ENCODE peak calls at places on chromosome 11, in six cellular contexts. One of them, this sample, is unnamed.

GRCh38 chr11:35390737-35391682 is 28.3 kb downstream of the SLC1A2 start:
- DNase-seq in activated CD8-positive, alpha-beta memory T cell treated with anti-CD3 and anti-CD28 coated beads, Interleukin-2, amount 10 ng/mL, durations not matched to agents 7 days and 5 days: peak; percentile 63
- DNase-seq in epithelial cell of esophagus: peak; percentile 88
- DNase-seq in HT-29: peak; percentile 66
- DNase-seq in psoas muscle: no peak
- DNase-seq in mesenchymal stem cell: peak; percentile 88
- DNase-seq in this sample: no peak

GRCh38 chr11:7892751-7893356 is 38.2 kb downstream of the OR10A6 start:
- DNase-seq in epithelial cell of esophagus: peak; percentile 66
- DNase-seq in mesenchymal stem cell: peak; percentile 72
- DNase-seq in psoas muscle: no peak
- DNase-seq in activated CD8-positive, alpha-beta memory T cell treated with anti-CD3 and anti-CD28 coated beads, Interleukin-2, amount 10 ng/mL, durations not matched to agents 7 days and 5 days: no peak
- DNase-seq in HT-29: peak; percentile 72
- DNase-seq in this sample: no peak

GRCh38 chr11:123357990-123358827 is 71.9 kb upstream of the GRAMD1B start:
- DNase-seq in epithelial cell of esophagus: peak; percentile 16
- DNase-seq in HT-29: no peak
- DNase-seq in mesenchymal stem cell: peak; percentile 8
- DNase-seq in psoas muscle: peak; percentile 56
- DNase-seq in activated CD8-positive, alpha-beta memory T cell treated with anti-CD3 and anti-CD28 coated beads, Interleukin-2, amount 10 ng/mL, durations not matched to agents 7 days and 5 days: peak; percentile 76
- DNase-seq in this sample: no peak

GRCh38 chr11:62612366-62613274 is at the start of the genes EML3 and ROM1:
- DNase-seq in psoas muscle: peak; percentile 95
- DNase-seq in mesenchymal stem cell: peak; percentile 81
- DNase-seq in HT-29: peak; percentile 83
- DNase-seq in epithelial cell of esophagus: peak; percentile 68
- DNase-seq in activated CD8-positive, alpha-beta memory T cell treated with anti-CD3 and anti-CD28 coated beads, Interleukin-2, amount 10 ng/mL, durations not matched to agents 7 days and 5 days: peak; percentile 95
- DNase-seq in this sample: peak; percentile 99

GRCh38 chr11:17631702-17632365 is 84.8 kb downstream of the OTOG start:
- DNase-seq in epithelial cell of esophagus: no peak
- DNase-seq in HT-29: no peak
- DNase-seq in activated CD8-positive, alpha-beta memory T cell treated with anti-CD3 and anti-CD28 coated beads, Interleukin-2, amount 10 ng/mL, durations not matched to agents 7 days and 5 days: no peak
- DNase-seq in mesenchymal stem cell: no peak
- DNase-seq in psoas muscle: no peak
- DNase-seq in this sample: no peak

GRCh38 chr11:34261820-34262219 is 96.0 kb downstream of the ABTB2 start:
- DNase-seq in psoas muscle: no peak
- DNase-seq in epithelial cell of esophagus: no peak
- DNase-seq in activated CD8-positive, alpha-beta memory T cell treated with anti-CD3 and anti-CD28 coated beads, Interleukin-2, amount 10 ng/mL, durations not matched to agents 7 days and 5 days: no peak
- DNase-seq in HT-29: no peak
- DNase-seq in mesenchymal stem cell: no peak
- DNase-seq in this sample: no peak

GRCh38 chr11:75728992-75729391 is 11.4 kb downstream of the MOGAT2 start:
- DNase-seq in activated CD8-positive, alpha-beta memory T cell treated with anti-CD3 and anti-CD28 coated beads, Interleukin-2, amount 10 ng/mL, durations not matched to agents 7 days and 5 days: no peak
- DNase-seq in epithelial cell of esophagus: no peak
- DNase-seq in mesenchymal stem cell: no peak
- DNase-seq in psoas muscle: no peak
- DNase-seq in HT-29: no peak
- DNase-seq in this sample: no peak

GRCh38 chr11:89176938-89177337 is 737 bp upstream of the TYR start:
- DNase-seq in activated CD8-positive, alpha-beta memory T cell treated with anti-CD3 and anti-CD28 coated beads, Interleukin-2, amount 10 ng/mL, durations not matched to agents 7 days and 5 days: no peak
- DNase-seq in epithelial cell of esophagus: no peak
- DNase-seq in psoas muscle: no peak
- DNase-seq in mesenchymal stem cell: no peak
- DNase-seq in HT-29: no peak
- DNase-seq in this sample: no peak

GRCh38 chr11:12279672-12280108 is 97.7 kb upstream of the PARVA start:
- DNase-seq in HT-29: no peak
- DNase-seq in activated CD8-positive, alpha-beta memory T cell treated with anti-CD3 and anti-CD28 coated beads, Interleukin-2, amount 10 ng/mL, durations not matched to agents 7 days and 5 days: no peak
- DNase-seq in epithelial cell of esophagus: no peak
- DNase-seq in mesenchymal stem cell: no peak
- DNase-seq in psoas muscle: no peak
- DNase-seq in this sample: peak; percentile 34

GRCh38 chr11:72568861-72569260 is 105.4 kb downstream of the PDE2A start:
- DNase-seq in psoas muscle: no peak
- DNase-seq in HT-29: no peak
- DNase-seq in epithelial cell of esophagus: peak; percentile 57
- DNase-seq in mesenchymal stem cell: peak; percentile 6
- DNase-seq in activated CD8-positive, alpha-beta memory T cell treated with anti-CD3 and anti-CD28 coated beads, Interleukin-2, amount 10 ng/mL, durations not matched to agents 7 days and 5 days: no peak
- DNase-seq in this sample: no peak

GRCh38 chr11:3126207-3126865 is 38.8 kb downstream of the OSBPL5 start:
- DNase-seq in mesenchymal stem cell: no peak
- DNase-seq in epithelial cell of esophagus: peak; percentile 42
- DNase-seq in HT-29: peak; percentile 97
- DNase-seq in activated CD8-positive, alpha-beta memory T cell treated with anti-CD3 and anti-CD28 coated beads, Interleukin-2, amount 10 ng/mL, durations not matched to agents 7 days and 5 days: no peak
- DNase-seq in psoas muscle: peak; percentile 69
- DNase-seq in this sample: peak; percentile 49

GRCh38 chr11:72595292-72595684 is 78.9 kb downstream of the PDE2A start:
- DNase-seq in mesenchymal stem cell: no peak
- DNase-seq in psoas muscle: no peak
- DNase-seq in activated CD8-positive, alpha-beta memory T cell treated with anti-CD3 and anti-CD28 coated beads, Interleukin-2, amount 10 ng/mL, durations not matched to agents 7 days and 5 days: no peak
- DNase-seq in HT-29: no peak
- DNase-seq in epithelial cell of esophagus: no peak
- DNase-seq in this sample: no peak

GRCh38 chr11:94550513-94550912 is 6.8 kb downstream of the FUT4 start:
- DNase-seq in mesenchymal stem cell: no peak
- DNase-seq in HT-29: peak; percentile 36
- DNase-seq in epithelial cell of esophagus: no peak
- DNase-seq in psoas muscle: no peak
- DNase-seq in activated CD8-positive, alpha-beta memory T cell treated with anti-CD3 and anti-CD28 coated beads, Interleukin-2, amount 10 ng/mL, durations not matched to agents 7 days and 5 days: no peak
- DNase-seq in this sample: no peak

GRCh38 chr11:16505481-16505880 is 149.1 kb upstream of the SOX6 start:
- DNase-seq in activated CD8-positive, alpha-beta memory T cell treated with anti-CD3 and anti-CD28 coated beads, Interleukin-2, amount 10 ng/mL, durations not matched to agents 7 days and 5 days: no peak
- DNase-seq in psoas muscle: no peak
- DNase-seq in epithelial cell of esophagus: no peak
- DNase-seq in HT-29: no peak
- DNase-seq in mesenchymal stem cell: no peak
- DNase-seq in this sample: no peak

GRCh38 chr11:30285416-30286121 is 37.3 kb upstream of the ARL14EP start:
- DNase-seq in epithelial cell of esophagus: peak; percentile 80
- DNase-seq in mesenchymal stem cell: no peak
- DNase-seq in HT-29: no peak
- DNase-seq in activated CD8-positive, alpha-beta memory T cell treated with anti-CD3 and anti-CD28 coated beads, Interleukin-2, amount 10 ng/mL, durations not matched to agents 7 days and 5 days: no peak
- DNase-seq in psoas muscle: no peak
- DNase-seq in this sample: no peak

GRCh38 chr11:65064847-65065240 is 6.5 kb upstream of the NAALADL1 start:
- DNase-seq in epithelial cell of esophagus: no peak
- DNase-seq in mesenchymal stem cell: no peak
- DNase-seq in activated CD8-positive, alpha-beta memory T cell treated with anti-CD3 and anti-CD28 coated beads, Interleukin-2, amount 10 ng/mL, durations not matched to agents 7 days and 5 days: no peak
- DNase-seq in HT-29: no peak
- DNase-seq in psoas muscle: no peak
- DNase-seq in this sample: peak; percentile 3

GRCh38 chr11:96964661-96965060 is 574.8 kb downstream of the JRKL start:
- DNase-seq in HT-29: no peak
- DNase-seq in mesenchymal stem cell: peak; percentile 28
- DNase-seq in activated CD8-positive, alpha-beta memory T cell treated with anti-CD3 and anti-CD28 coated beads, Interleukin-2, amount 10 ng/mL, durations not matched to agents 7 days and 5 days: no peak
- DNase-seq in psoas muscle: no peak
- DNase-seq in epithelial cell of esophagus: peak; percentile 4
- DNase-seq in this sample: no peak

GRCh38 chr11:87281496-87281895 is 243.8 kb downstream of the TMEM135 start:
- DNase-seq in psoas muscle: no peak
- DNase-seq in HT-29: peak; percentile 51
- DNase-seq in activated CD8-positive, alpha-beta memory T cell treated with anti-CD3 and anti-CD28 coated beads, Interleukin-2, amount 10 ng/mL, durations not matched to agents 7 days and 5 days: no peak
- DNase-seq in epithelial cell of esophagus: peak; percentile 77
- DNase-seq in mesenchymal stem cell: peak; percentile 28
- DNase-seq in this sample: peak; percentile 84

GRCh38 chr11:35363246-35364100 is 55.9 kb downstream of the SLC1A2 start:
- DNase-seq in epithelial cell of esophagus: no peak
- DNase-seq in HT-29: no peak
- DNase-seq in mesenchymal stem cell: no peak
- DNase-seq in psoas muscle: peak; percentile 79
- DNase-seq in activated CD8-positive, alpha-beta memory T cell treated with anti-CD3 and anti-CD28 coated beads, Interleukin-2, amount 10 ng/mL, durations not matched to agents 7 days and 5 days: no peak
- DNase-seq in this sample: no peak

GRCh38 chr11:33773399-33774355 is 643 bp downstream of the FBXO3 start:
- DNase-seq in mesenchymal stem cell: peak; percentile 24
- DNase-seq in activated CD8-positive, alpha-beta memory T cell treated with anti-CD3 and anti-CD28 coated beads, Interleukin-2, amount 10 ng/mL, durations not matched to agents 7 days and 5 days: peak; percentile 67
- DNase-seq in epithelial cell of esophagus: peak; percentile 38
- DNase-seq in HT-29: peak; percentile 29
- DNase-seq in psoas muscle: no peak
- DNase-seq in this sample: peak; percentile 87

GRCh38 chr11:11973361-11973800 is 35.0 kb downstream of the DKK3 start:
- DNase-seq in mesenchymal stem cell: peak; percentile 75
- DNase-seq in activated CD8-positive, alpha-beta memory T cell treated with anti-CD3 and anti-CD28 coated beads, Interleukin-2, amount 10 ng/mL, durations not matched to agents 7 days and 5 days: peak; percentile 21
- DNase-seq in psoas muscle: peak; percentile 73
- DNase-seq in HT-29: no peak
- DNase-seq in epithelial cell of esophagus: no peak
- DNase-seq in this sample: peak; percentile 89

GRCh38 chr11:64444838-64445441 is 86.0 kb downstream of the RPS6KA4 start:
- DNase-seq in mesenchymal stem cell: peak; percentile 16
- DNase-seq in HT-29: peak; percentile 37
- DNase-seq in epithelial cell of esophagus: peak; percentile 47
- DNase-seq in activated CD8-positive, alpha-beta memory T cell treated with anti-CD3 and anti-CD28 coated beads, Interleukin-2, amount 10 ng/mL, durations not matched to agents 7 days and 5 days: no peak
- DNase-seq in psoas muscle: no peak
- DNase-seq in this sample: peak; percentile 80

GRCh38 chr11:46888636-46889035 is 29.7 kb downstream of the LRP4 start:
- DNase-seq in activated CD8-positive, alpha-beta memory T cell treated with anti-CD3 and anti-CD28 coated beads, Interleukin-2, amount 10 ng/mL, durations not matched to agents 7 days and 5 days: no peak
- DNase-seq in HT-29: no peak
- DNase-seq in epithelial cell of esophagus: no peak
- DNase-seq in psoas muscle: no peak
- DNase-seq in mesenchymal stem cell: no peak
- DNase-seq in this sample: no peak

GRCh38 chr11:3220101-3220500 is 1.5 kb upstream of the MRGPRG start:
- DNase-seq in epithelial cell of esophagus: no peak
- DNase-seq in activated CD8-positive, alpha-beta memory T cell treated with anti-CD3 and anti-CD28 coated beads, Interleukin-2, amount 10 ng/mL, durations not matched to agents 7 days and 5 days: peak; percentile 33
- DNase-seq in psoas muscle: no peak
- DNase-seq in HT-29: no peak
- DNase-seq in mesenchymal stem cell: no peak
- DNase-seq in this sample: peak; percentile 81

GRCh38 chr11:12840871-12841516 is 166.8 kb downstream of the TEAD1 start:
- DNase-seq in mesenchymal stem cell: peak; percentile 75
- DNase-seq in HT-29: peak; percentile 57
- DNase-seq in epithelial cell of esophagus: peak; percentile 52
- DNase-seq in activated CD8-positive, alpha-beta memory T cell treated with anti-CD3 and anti-CD28 coated beads, Interleukin-2, amount 10 ng/mL, durations not matched to agents 7 days and 5 days: no peak
- DNase-seq in psoas muscle: no peak
- DNase-seq in this sample: peak; percentile 74

GRCh38 chr11:69014084-69014935 is 1.3 kb upstream of the MRGPRF start:
- DNase-seq in HT-29: no peak
- DNase-seq in psoas muscle: peak; percentile 67
- DNase-seq in mesenchymal stem cell: peak; percentile 87
- DNase-seq in activated CD8-positive, alpha-beta memory T cell treated with anti-CD3 and anti-CD28 coated beads, Interleukin-2, amount 10 ng/mL, durations not matched to agents 7 days and 5 days: no peak
- DNase-seq in epithelial cell of esophagus: no peak
- DNase-seq in this sample: peak; percentile 88

GRCh38 chr11:122963981-122964380 is 17.7 kb downstream of the BSX start:
- DNase-seq in activated CD8-positive, alpha-beta memory T cell treated with anti-CD3 and anti-CD28 coated beads, Interleukin-2, amount 10 ng/mL, durations not matched to agents 7 days and 5 days: no peak
- DNase-seq in mesenchymal stem cell: no peak
- DNase-seq in HT-29: no peak
- DNase-seq in psoas muscle: no peak
- DNase-seq in epithelial cell of esophagus: peak; percentile 65
- DNase-seq in this sample: no peak

GRCh38 chr11:606245-606644 is 9.5 kb downstream of the IRF7 start:
- DNase-seq in mesenchymal stem cell: no peak
- DNase-seq in activated CD8-positive, alpha-beta memory T cell treated with anti-CD3 and anti-CD28 coated beads, Interleukin-2, amount 10 ng/mL, durations not matched to agents 7 days and 5 days: no peak
- DNase-seq in HT-29: peak; percentile 95
- DNase-seq in epithelial cell of esophagus: peak; percentile 66
- DNase-seq in psoas muscle: no peak
- DNase-seq in this sample: peak; percentile 98

GRCh38 chr11:2561283-2562180 is 116.7 kb downstream of the KCNQ1 start:
- DNase-seq in activated CD8-positive, alpha-beta memory T cell treated with anti-CD3 and anti-CD28 coated beads, Interleukin-2, amount 10 ng/mL, durations not matched to agents 7 days and 5 days: no peak
- DNase-seq in mesenchymal stem cell: no peak
- DNase-seq in epithelial cell of esophagus: no peak
- DNase-seq in HT-29: no peak
- DNase-seq in psoas muscle: peak; percentile 46
- DNase-seq in this sample: peak; percentile 71

This sample was measured in osteoblast.